ENCODE peak calls at places on chromosomes 4 and X, in four cellular contexts. M, R, A and J are unnamed samples.

GRCh38 chrX:154717824-154718223 is 33.1 kb downstream of the GAB3 start:
- DNase-seq in M (no peak), R (peak), A (peak), J (no peak)

GRCh38 chrX:136170109-136170800 is 22.9 kb downstream of the FHL1 start:
- DNase-seq in M (no peak), R (peak), A (no peak), J (no peak)

GRCh38 chrX:153434801-153435200 is 11.1 kb downstream of the TREX2 start:
- DNase-seq in M (no peak), R (no peak), A (no peak), J (no peak)

GRCh38 chr4:23957465-23957864 is 67.6 kb upstream of the PPARGC1A start:
- DNase-seq in M (no peak), R (no peak), A (no peak), J (no peak)

GRCh38 chrX:11470231-11470630 is 177.0 kb downstream of the AMELX start:
- DNase-seq in M (no peak), R (peak), A (no peak), J (no peak)

GRCh38 chr4:7745486-7745885 is 194.2 kb downstream of the AFAP1 start:
- DNase-seq in M (no peak), R (no peak), A (no peak), J (no peak)

GRCh38 chr4:92136434-92136833 is 167.3 kb upstream of the GRID2 start:
- DNase-seq in M (no peak), R (no peak), A (no peak), J (no peak)

GRCh38 chr4:8297691-8298485 is 28.3 kb downstream of the HTRA3 start:
- DNase-seq in M (no peak), R (no peak), A (no peak), J (no peak)

GRCh38 chr4:81875962-81876650 is 404.4 kb upstream of the RASGEF1B start:
- DNase-seq in M (no peak), R (no peak), A (no peak), J (no peak)

GRCh38 chrX:980572-981235 is 231.7 kb downstream of the CRLF2 start:
- DNase-seq in M (no peak), R (no peak), A (no peak), J (no peak)

GRCh38 chr4:68347845-68348244 is 2.0 kb downstream of the YTHDC1 start:
- DNase-seq in M (no peak), R (no peak), A (no peak), J (no peak)

GRCh38 chr4:152382057-152382785 is 153.7 kb downstream of the FBXW7 start:
- DNase-seq in M (no peak), R (peak), A (no peak), J (no peak)

GRCh38 chr4:140150636-140150885 is 3.4 kb downstream of the MAML3 start:
- DNase-seq in M (no peak), R (no peak), A (no peak), J (no peak)

GRCh38 chr4:152687974-152688599 is 8.3 kb upstream of the TMEM154 start:
- DNase-seq in M (no peak), R (no peak), A (no peak), J (no peak)

GRCh38 chr4:125085-125820 is 952 bp downstream of the ZNF718 start:
- DNase-seq in M (no peak), R (peak), A (no peak), J (no peak)
- H3K4me3 ChIP-seq in M (peak), R (peak), A (peak), J (peak)

GRCh38 chr4:1003271-1004070 is 8.0 kb upstream of the FGFRL1 start:
- DNase-seq in M (no peak), R (no peak), A (no peak), J (no peak)
- H3K4me3 ChIP-seq in M (peak), R (no peak), A (no peak), J (no peak)

GRCh38 chr4:180766903-180767302 is 1476.3 kb upstream of the TENM3 start:
- DNase-seq in M (no peak), R (no peak), A (no peak), J (no peak)
- H3K4me3 ChIP-seq in M (no peak), R (no peak), A (no peak), J (no peak)

GRCh38 chr4:99818661-99819060 is 2.0 kb downstream of the DAPP1 start:
- DNase-seq in M (no peak), R (no peak), A (no peak), J (no peak)

GRCh38 chr4:99817310-99817885 is 771 bp downstream of the DAPP1 start:
- DNase-seq in M (no peak), R (no peak), A (no peak), J (no peak)

GRCh38 chr4:99811850-99812249 is 4.8 kb upstream of the DAPP1 start:
- DNase-seq in M (no peak), R (peak), A (no peak), J (peak)

GRCh38 chr4:99815597-99816011 is 1.0 kb upstream of the DAPP1 start:
- DNase-seq in M (no peak), R (peak), A (no peak), J (no peak)

DNA sequence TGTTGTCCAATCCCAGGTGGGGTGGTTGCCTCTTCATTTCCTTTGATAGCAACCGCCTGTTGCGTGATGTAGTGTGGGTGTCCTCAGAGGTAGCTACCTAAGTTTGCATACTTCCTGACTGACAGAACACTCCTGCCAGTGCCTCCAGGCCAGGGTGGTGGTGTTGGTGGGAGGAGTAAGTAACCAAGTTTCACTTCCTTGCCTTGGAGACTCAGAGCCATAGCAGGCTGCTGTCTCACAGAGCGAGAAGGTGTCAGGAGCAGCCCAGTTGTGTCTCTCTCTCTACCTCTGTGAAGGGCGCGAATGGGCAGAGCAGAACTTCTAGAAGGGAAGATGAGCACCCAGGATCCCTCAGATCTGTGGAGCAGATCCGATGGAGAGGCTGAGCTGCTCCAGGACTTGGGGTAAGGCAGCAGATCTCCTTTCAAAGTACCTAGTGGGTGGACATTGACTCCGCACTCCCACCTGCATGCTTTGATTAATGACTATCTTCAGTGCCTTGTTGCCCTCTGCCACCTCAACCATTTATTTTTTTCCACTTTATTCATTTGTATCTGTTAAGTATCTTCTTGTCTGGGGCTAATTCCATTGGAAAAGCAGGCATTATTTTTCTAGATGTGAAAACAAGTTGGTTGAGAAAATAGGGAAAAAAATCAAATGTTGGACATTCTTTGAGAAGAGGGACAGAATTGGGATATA is at the start of gene DAPP1:
- DNase-seq in M (no peak), R (no peak), A (no peak), J (peak)
- H3K4me3 ChIP-seq in M (no peak), R (no peak), A (no peak), J (peak)

GRCh38 chrX:150696264-150696789 is 3.1 kb downstream of the MTMR1 start:
- DNase-seq in M (no peak), R (no peak), A (no peak), J (no peak)

GRCh38 chrX:150697641-150698040 is 4.4 kb downstream of the MTMR1 start:
- DNase-seq in M (no peak), R (no peak), A (no peak), J (no peak)

GRCh38 chrX:150693782-150694574 is 782 bp downstream of the MTMR1 start:
- DNase-seq in M (no peak), R (peak), A (peak), J (peak)

GRCh38 chrX:150694738-150695410 is 1.7 kb downstream of the MTMR1 start:
- DNase-seq in M (no peak), R (no peak), A (no peak), J (no peak)

DNA sequence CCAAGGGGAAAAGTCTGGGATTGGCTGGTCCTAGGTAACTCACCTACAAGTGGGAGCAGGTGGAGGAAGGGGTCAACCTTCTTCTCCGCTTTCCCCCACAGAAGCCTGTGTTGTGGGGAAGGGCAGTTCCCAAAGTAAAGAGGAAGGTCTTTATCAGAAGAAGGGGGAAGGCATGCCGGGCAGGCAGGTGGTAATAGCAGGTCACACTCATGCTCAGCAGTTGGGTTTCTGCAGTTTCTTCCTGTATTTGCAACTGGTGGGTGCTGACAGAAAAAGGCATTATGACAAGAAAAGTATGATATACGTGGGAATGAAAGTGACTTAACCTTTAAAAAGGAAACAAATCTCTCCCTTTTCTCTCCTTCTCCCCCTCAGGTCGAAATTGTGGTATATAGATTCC is 3.6 kb downstream of the MTMR1 start:
- DNase-seq in M (no peak), R (no peak), A (no peak), J (no peak)
- H3K4me3 ChIP-seq in M (no peak), R (no peak), A (no peak), J (no peak)

GRCh38 chr4:124708517-124709300 is 3.8 kb downstream of the ANKRD50 start:
- DNase-seq in M (no peak), R (peak), A (no peak), J (no peak)

GRCh38 chr4:124711469-124712416 is 789 bp downstream of the ANKRD50 start:
- DNase-seq in M (no peak), R (peak), A (peak), J (no peak)

GRCh38 chr4:124712417-124713212 is at the start of gene ANKRD50:
- DNase-seq in M (peak), R (peak), A (peak), J (peak)

GRCh38 chr4:124710911-124711310 is 1.6 kb downstream of the ANKRD50 start:
- DNase-seq in M (no peak), R (peak), A (no peak), J (no peak)

DNA sequence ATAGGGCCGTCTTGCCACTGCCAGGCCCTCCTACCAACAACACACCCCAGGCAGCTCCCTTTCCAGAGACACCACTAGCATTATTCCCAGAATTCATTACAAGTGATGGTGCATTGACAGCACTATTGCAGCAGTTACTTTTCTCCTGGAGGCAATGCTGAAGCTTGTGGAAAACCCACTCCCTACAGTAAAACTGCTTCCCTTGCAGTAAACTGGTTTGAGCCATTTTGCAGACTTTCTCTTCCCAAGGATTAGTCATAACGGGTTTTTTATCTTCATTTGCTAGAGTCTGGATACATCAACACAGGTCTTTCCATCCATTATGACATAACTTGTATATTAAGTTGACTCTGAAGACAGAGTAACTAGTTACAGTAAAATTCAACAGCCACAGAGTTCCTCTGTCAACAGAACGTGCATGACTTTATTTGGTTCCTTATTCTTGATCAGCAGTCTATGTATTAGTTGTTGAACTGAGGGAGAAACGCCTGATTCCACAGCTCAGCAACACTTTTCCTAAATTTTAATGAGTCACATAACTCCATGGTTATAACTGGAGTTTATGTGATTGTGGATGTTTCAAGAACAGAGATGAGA is 2.2 kb downstream of the ANKRD50 start:
- DNase-seq in M (no peak), R (peak), A (no peak), J (no peak)
- H3K4me3 ChIP-seq in M (peak), R (peak), A (peak), J (no peak)

GRCh38 chr4:93827272-93827947 is 1.1 kb upstream of the ATOH1 start:
- DNase-seq in M (no peak), R (no peak), A (peak), J (no peak)

GRCh38 chr4:93828332-93828829 is at the start of gene ATOH1:
- DNase-seq in M (no peak), R (peak), A (peak), J (no peak)

GRCh38 chr4:93828830-93829530 is 427 bp downstream of the ATOH1 start:
- DNase-seq in M (no peak), R (no peak), A (peak), J (no peak)

GRCh38 chr4:93830090-93830818 is 1.7 kb downstream of the ATOH1 start:
- DNase-seq in M (no peak), R (no peak), A (no peak), J (no peak)

DNA sequence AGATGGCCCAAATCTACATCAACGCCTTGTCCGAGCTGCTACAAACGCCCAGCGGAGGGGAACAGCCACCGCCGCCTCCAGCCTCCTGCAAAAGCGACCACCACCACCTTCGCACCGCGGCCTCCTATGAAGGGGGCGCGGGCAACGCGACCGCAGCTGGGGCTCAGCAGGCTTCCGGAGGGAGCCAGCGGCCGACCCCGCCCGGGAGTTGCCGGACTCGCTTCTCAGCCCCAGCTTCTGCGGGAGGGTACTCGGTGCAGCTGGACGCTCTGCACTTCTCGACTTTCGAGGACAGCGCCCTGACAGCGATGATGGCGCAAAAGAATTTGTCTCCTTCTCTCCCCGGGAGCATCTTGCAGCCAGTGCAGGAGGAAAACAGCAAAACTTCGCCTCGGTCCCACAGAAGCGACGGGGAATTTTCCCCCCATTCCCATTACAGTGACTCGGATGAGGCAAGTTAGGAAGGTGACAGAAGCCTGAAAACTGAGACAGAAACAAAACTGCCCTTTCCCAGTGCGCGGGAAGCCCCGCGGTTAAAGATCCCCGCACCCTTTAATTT is 1.1 kb downstream of the ATOH1 start:
- DNase-seq in M (no peak), R (no peak), A (peak), J (no peak)
- H3K4me3 ChIP-seq in M (peak), R (no peak), A (peak), J (no peak)